ENCODE peak calls at places on chromosome 6, in nine cellular contexts. K is NCI-H2171; I is fibroblast of lung; M is fibroblast of the aortic adventitia; F is HS-5; B is MG63; C is activated naive CD4-positive, alpha-beta T cell; W is left ventricle myocardium superior; A is NCI-H2081. E is an unnamed sample.

GRCh38 chr6:33197431-33198048 is 2.9 kb downstream of the RXRB start:
- DNase-seq in K (no peak), I (peak; percentile 65), M (peak; percentile 74), F (no peak), B (peak; percentile 74), C (no peak), W (peak; percentile 56), A (peak; percentile 52), E (no peak)

GRCh38 chr6:154474636-154475428 is 35.7 kb downstream of the CNKSR3 start:
- DNase-seq in K (no peak), I (peak; percentile 88), M (peak; percentile 66), F (no peak), B (peak; percentile 94), C (no peak), W (no peak), A (no peak), E (no peak)

GRCh38 chr6:27617046-27617687 is 144.3 kb upstream of the ZNF184 start:
- DNase-seq in K (no peak), I (peak; percentile 25), M (peak; percentile 30), F (no peak), B (peak; percentile 55), C (no peak), W (no peak), A (peak; percentile 34), E (no peak)

GRCh38 chr6:7138921-7139358 is 31.2 kb downstream of the RREB1 start:
- DNase-seq in K (no peak), I (no peak), M (no peak), F (no peak), B (no peak), C (peak; percentile 4), W (peak; percentile 44), A (peak; percentile 96), E (peak; percentile 48)

GRCh38 chr6:79544939-79545450 is 7.8 kb upstream of the LCA5 start:
- DNase-seq in K (peak; percentile 77), I (peak; percentile 100), M (peak; percentile 97), F (peak; percentile 97), B (peak; percentile 93), C (no peak), W (peak; percentile 50), A (peak; percentile 92), E (peak; percentile 47)

GRCh38 chr6:34562861-34563512 is 6.9 kb upstream of the SPDEF start:
- DNase-seq in K (no peak), I (no peak), M (no peak), F (no peak), B (no peak), C (no peak), W (no peak), A (no peak), E (no peak)

GRCh38 chr6:167779993-167780655 is 46.6 kb upstream of the AFDN start:
- DNase-seq in K (no peak), I (no peak), M (no peak), F (no peak), B (no peak), C (no peak), W (no peak), A (no peak), E (no peak)

GRCh38 chr6:121482004-121482693 is 46.7 kb downstream of the GJA1 start:
- DNase-seq in K (no peak), I (peak; percentile 91), M (peak; percentile 91), F (peak; percentile 77), B (no peak), C (no peak), W (no peak), A (no peak), E (no peak)

GRCh38 chr6:50819527-50819905 is 845 bp downstream of the TFAP2B start:
- DNase-seq in K (no peak), I (no peak), M (no peak), F (no peak), B (peak; percentile 30), C (no peak), W (no peak), A (no peak), E (no peak)

GRCh38 chr6:20839624-20840023 is 305.4 kb downstream of the CDKAL1 start:
- DNase-seq in K (no peak), I (no peak), M (no peak), F (no peak), B (no peak), C (no peak), W (no peak), A (no peak), E (no peak)

GRCh38 chr6:44081753-44082152 is 45.5 kb downstream of the MRPL14 start:
- DNase-seq in K (no peak), I (no peak), M (no peak), F (no peak), B (no peak), C (no peak), W (no peak), A (no peak), E (no peak)

GRCh38 chr6:133983099-133983939 is 30.3 kb downstream of the TBPL1 start:
- DNase-seq in K (no peak), I (peak; percentile 76), M (peak; percentile 47), F (no peak), B (no peak), C (peak; percentile 3), W (no peak), A (no peak), E (peak; percentile 30)

GRCh38 chr6:21845018-21845417 is 251.5 kb downstream of the SOX4 start:
- DNase-seq in K (no peak), I (no peak), M (peak; percentile 18), F (no peak), B (no peak), C (no peak), W (no peak), A (peak; percentile 24), E (no peak)

GRCh38 chr6:42819803-42820508 is 38.1 kb downstream of the BICRAL start:
- DNase-seq in K (no peak), I (no peak), M (peak; percentile 54), F (no peak), B (no peak), C (no peak), W (no peak), A (peak; percentile 47), E (peak; percentile 5)

GRCh38 chr6:44898296-44898930 is 429.7 kb upstream of the RUNX2 start:
- DNase-seq in K (no peak), I (peak; percentile 90), M (peak; percentile 69), F (peak; percentile 53), B (peak; percentile 75), C (no peak), W (no peak), A (no peak), E (no peak)

GRCh38 chr6:149065658-149066556 is 251.6 kb upstream of the TAB2 start:
- DNase-seq in K (no peak), I (no peak), M (peak; percentile 63), F (no peak), B (peak; percentile 49), C (no peak), W (no peak), A (no peak), E (no peak)

GRCh38 chr6:150586850-150587359 is 12.8 kb upstream of the PLEKHG1 start:
- DNase-seq in K (no peak), I (no peak), M (no peak), F (no peak), B (no peak), C (no peak), W (no peak), A (no peak), E (no peak)

GRCh38 chr6:24982231-24982630 is 46.5 kb upstream of the RIPOR2 start:
- DNase-seq in K (no peak), I (peak; percentile 79), M (peak; percentile 17), F (peak; percentile 22), B (no peak), C (no peak), W (no peak), A (no peak), E (no peak)

GRCh38 chr6:117605169-117605826 is 3.0 kb upstream of the GOPC start:
- DNase-seq in K (peak; percentile 56), I (peak; percentile 76), M (peak; percentile 90), F (no peak), B (peak; percentile 22), C (peak; percentile 8), W (no peak), A (peak; percentile 64), E (peak; percentile 15)

GRCh38 chr6:159097256-159097655 is 52.5 kb upstream of the TAGAP start:
- DNase-seq in K (no peak), I (no peak), M (no peak), F (no peak), B (no peak), C (no peak), W (no peak), A (no peak), E (no peak)

GRCh38 chr6:52672422-52673025 is 1.6 kb downstream of the TMEM14A start:
- DNase-seq in K (no peak), I (peak; percentile 49), M (no peak), F (no peak), B (peak; percentile 61), C (no peak), W (no peak), A (peak; percentile 31), E (no peak)

GRCh38 chr6:73694711-73695411 is 1.1 kb upstream of the CD109 start:
- DNase-seq in K (no peak), I (peak; percentile 74), M (peak; percentile 72), F (no peak), B (peak; percentile 76), C (no peak), W (no peak), A (no peak), E (no peak)

GRCh38 chr6:35590622-35591066 is 77.9 kb upstream of the TULP1 start:
- DNase-seq in K (no peak), I (no peak), M (no peak), F (no peak), B (no peak), C (no peak), W (peak; percentile 79), A (no peak), E (no peak)

GRCh38 chr6:88908598-88909548 is 54.5 kb downstream of the RNGTT start:
- DNase-seq in K (no peak), I (no peak), M (no peak), F (no peak), B (peak; percentile 57), C (no peak), W (peak; percentile 43), A (no peak), E (no peak)

GRCh38 chr6:157551041-157551832 is 170.2 kb downstream of the ZDHHC14 start:
- DNase-seq in K (no peak), I (no peak), M (no peak), F (no peak), B (no peak), C (no peak), W (no peak), A (no peak), E (no peak)

GRCh38 chr6:41964201-41964887 is 22.7 kb upstream of the CCND3 start:
- DNase-seq in K (peak; percentile 43), I (no peak), M (no peak), F (no peak), B (no peak), C (no peak), W (no peak), A (no peak), E (no peak)